ENCODE peak calls at places on chromosomes 12 and 14, in seven cellular contexts. A, E, F, S, Q, Z and U are unnamed samples. For H3K9me3, the result is how much of the 10 kb centered on the place peaks cover.

GRCh38 chr12:84497819-84498218 is 414.8 kb downstream of the SLC6A15 start:
- DNase-seq in Z (peak), A (no peak), F (no peak), S (no peak), E (no peak), Q (no peak), U (peak)

GRCh38 chr12:34400423-34400881 is 378.2 kb downstream of the ALG10 start:
- DNase-seq in F (peak), Q (no peak), E (no peak), A (no peak), Z (no peak), S (peak), U (no peak)

GRCh38 chr12:98591209-98591608 is 2.3 kb upstream of the SLC25A3 start:
- DNase-seq in A (peak), Q (no peak), E (no peak), F (no peak), Z (no peak), S (no peak), U (no peak)

GRCh38 chr14:33602396-33602795 is 348.5 kb downstream of the EGLN3 start:
- DNase-seq in S (no peak), F (no peak), Q (no peak), E (no peak), Z (no peak), A (no peak), U (no peak)

GRCh38 chr12:27998170-27999110 is 25.9 kb upstream of the PTHLH start:
- DNase-seq in Q (no peak), E (no peak), F (no peak), A (no peak), Z (peak), S (no peak), U (no peak)

GRCh38 chr12:14273911-14274306 is 91.6 kb upstream of the ATF7IP start:
- DNase-seq in E (no peak), Q (no peak), Z (no peak), S (no peak), F (no peak), A (peak), U (no peak)

GRCh38 chr12:122981036-122981471 is 573 bp downstream of the ARL6IP4 start:
- DNase-seq in E (no peak), F (no peak), A (no peak), Q (no peak), S (no peak), Z (no peak), U (peak)

GRCh38 chr12:132359551-132359950 is 30.2 kb upstream of the GALNT9 start:
- DNase-seq in S (no peak), F (peak), E (no peak), Q (no peak), Z (no peak), A (no peak), U (no peak)

GRCh38 chr12:1313906-1314305 is 280.5 kb downstream of the FBXL14 start:
- DNase-seq in F (no peak), A (no peak), Z (no peak), S (no peak), Q (no peak), E (no peak), U (no peak)

GRCh38 chr14:23023500-23024152 is 11.1 kb downstream of the PSMB5 start:
- DNase-seq in E (no peak), Q (no peak), S (no peak), A (no peak), F (no peak), Z (no peak), U (no peak)

GRCh38 chr12:80443974-80444666 is at the start of gene PTPRQ:
- DNase-seq in Q (no peak), F (no peak), E (no peak), S (no peak), Z (peak), A (peak), U (no peak)

GRCh38 chr14:68293404-68293803 is 473.8 kb downstream of the RAD51B start:
- DNase-seq in S (no peak), Z (no peak), F (peak), Q (no peak), A (no peak), E (no peak), U (no peak)

GRCh38 chr12:100795193-100796179 is 910 bp downstream of the ANO4 start:
- DNase-seq in S (no peak), A (no peak), F (no peak), Z (no peak), E (no peak), Q (no peak), U (no peak)

GRCh38 chr12:76266797-76267196 is 81.4 kb downstream of the BBS10 start:
- DNase-seq in S (no peak), E (no peak), A (peak), Q (no peak), F (no peak), Z (peak), U (no peak)

GRCh38 chr14:21095430-21096205 is 2.8 kb downstream of the ZNF219 start:
- DNase-seq in Q (no peak), Z (no peak), A (peak), E (no peak), F (no peak), S (no peak), U (peak)

GRCh38 chr12:88816201-88816600 is 235.9 kb upstream of the KITLG start:
- DNase-seq in F (no peak), E (no peak), A (peak), Q (no peak), S (no peak), Z (no peak), U (no peak)

GRCh38 chr14:85602366-85602765 is 72.4 kb downstream of the FLRT2 start:
- DNase-seq in F (no peak), Z (no peak), Q (no peak), S (no peak), E (no peak), A (no peak), U (no peak)

GRCh38 chr12:88509851-88510250 is 70.4 kb downstream of the KITLG start:
- DNase-seq in S (no peak), F (no peak), A (no peak), Z (no peak), Q (no peak), E (no peak), U (no peak)

GRCh38 chr12:74541074-74541473 is 3.4 kb downstream of the ATXN7L3B start:
- DNase-seq in Z (no peak), Q (no peak), A (no peak), F (no peak), S (peak), E (no peak), U (no peak)

GRCh38 chr14:45261209-45261608 is 8.2 kb upstream of the MIS18BP1 start:
- DNase-seq in S (no peak), Q (no peak), E (no peak), A (peak), Z (no peak), F (no peak), U (no peak)

GRCh38 chr12:66900616-66901015 is 221.7 kb upstream of the GRIP1 start:
- DNase-seq in Z (no peak), Q (no peak), E (no peak), A (no peak), F (no peak), S (no peak), U (no peak)

GRCh38 chr12:66763453-66763852 is 84.6 kb upstream of the GRIP1 start:
- DNase-seq in Z (no peak), S (no peak), Q (no peak), A (no peak), F (no peak), E (no peak), U (no peak)

GRCh38 chr12:6934110-6934509 is 6.4 kb downstream of the ATN1 start:
- DNase-seq in F (no peak), Z (no peak), E (no peak), Q (no peak), A (peak), S (no peak), U (no peak)

GRCh38 chr12:114903394-114903748 is 219.4 kb upstream of the TBX3 start:
- DNase-seq in E (no peak), Q (no peak), Z (no peak), S (no peak), A (peak), F (no peak), U (no peak)

GRCh38 chr12:114430306-114430705 is 24.4 kb upstream of the TBX5 start:
- DNase-seq in Q (no peak), F (no peak), A (peak), S (no peak), Z (no peak), E (no peak), U (no peak)

GRCh38 chr12:109449845-109450532 is 27.1 kb downstream of the KCTD10 start:
- DNase-seq in Q (no peak), E (no peak), S (peak), F (no peak), A (no peak), Z (peak), U (no peak)

GRCh38 chr12:103728323-103728722 is 112.7 kb downstream of the NT5DC3 start:
- DNase-seq in Z (no peak), F (no peak), A (peak), Q (no peak), S (no peak), E (no peak), U (no peak)

GRCh38 chr12:85639834-85640233 is 196.4 kb downstream of the RASSF9 start:
- DNase-seq in A (no peak), Q (no peak), E (no peak), Z (no peak), F (no peak), S (no peak), U (no peak)

GRCh38 chr12:47988073-47989022 is 15.9 kb downstream of the COL2A1 start:
- DNase-seq in E (no peak), S (no peak), Q (peak), F (peak), Z (no peak), A (peak), U (peak)

GRCh38 chr12:47802312-47802711 is 17.4 kb downstream of the HDAC7 start:
- DNase-seq in F (no peak), A (no peak), S (no peak), E (no peak), Q (no peak), Z (no peak), U (peak)

GRCh38 chr14:71320734-71321555 is 413.7 kb downstream of the PCNX1 start:
- DNase-seq in F (peak), S (peak), Z (peak), E (no peak), A (peak), Q (peak), U (peak)

GRCh38 chr14:84272290-84272721 is 1257.6 kb upstream of the FLRT2 start:
- DNase-seq in A (peak), Z (no peak), Q (no peak), E (no peak), S (no peak), F (no peak), U (no peak)
- H3K9me3 ChIP-seq in A (under half), Z (under half), Q (under half), E (under half), S (under half), F (under half), U (under half)

DNA sequence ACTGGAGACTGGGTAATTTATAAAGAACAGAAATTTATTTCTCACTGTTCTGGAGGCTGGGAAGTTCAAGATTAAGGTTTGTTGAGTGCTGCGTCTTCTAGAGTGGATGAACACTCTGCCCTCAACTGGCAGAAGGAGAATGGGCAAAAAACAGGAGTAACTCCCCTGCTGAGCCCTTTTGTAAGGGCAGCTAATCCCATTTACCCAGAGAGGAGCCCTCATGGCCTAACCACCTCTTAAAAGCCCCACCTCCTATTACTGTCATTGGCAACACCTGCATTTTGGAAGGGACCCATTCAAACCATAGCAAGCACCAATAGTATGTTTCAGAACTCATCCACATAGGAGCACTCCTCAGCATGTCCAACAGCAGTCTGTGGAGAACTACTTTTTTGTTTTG is 47.4 kb downstream of the BORCS5 start:
- DNase-seq in A (no peak), Z (peak), F (no peak), E (no peak), S (no peak), Q (no peak), U (peak)
- H3K9me3 ChIP-seq in A (under half), Z (under half), F (under half), E (under half), S (under half), Q (under half), U (under half)

GRCh38 chr14:101350710-101351109 is 210.6 kb upstream of the DIO3 start:
- DNase-seq in Q (no peak), A (no peak), S (no peak), E (no peak), F (no peak), Z (no peak), U (no peak)

GRCh38 chr14:101353422-101353821 is 207.9 kb upstream of the DIO3 start:
- DNase-seq in A (no peak), E (no peak), Z (no peak), F (no peak), S (no peak), Q (no peak), U (no peak)

GRCh38 chr14:101352567-101352966 is 208.7 kb upstream of the DIO3 start:
- DNase-seq in Q (no peak), S (no peak), E (no peak), F (peak), A (no peak), Z (no peak), U (no peak)

GRCh38 chr14:101351146-101351545 is 210.1 kb upstream of the DIO3 start:
- DNase-seq in Q (no peak), F (no peak), E (no peak), S (no peak), A (no peak), Z (no peak), U (no peak)

DNA sequence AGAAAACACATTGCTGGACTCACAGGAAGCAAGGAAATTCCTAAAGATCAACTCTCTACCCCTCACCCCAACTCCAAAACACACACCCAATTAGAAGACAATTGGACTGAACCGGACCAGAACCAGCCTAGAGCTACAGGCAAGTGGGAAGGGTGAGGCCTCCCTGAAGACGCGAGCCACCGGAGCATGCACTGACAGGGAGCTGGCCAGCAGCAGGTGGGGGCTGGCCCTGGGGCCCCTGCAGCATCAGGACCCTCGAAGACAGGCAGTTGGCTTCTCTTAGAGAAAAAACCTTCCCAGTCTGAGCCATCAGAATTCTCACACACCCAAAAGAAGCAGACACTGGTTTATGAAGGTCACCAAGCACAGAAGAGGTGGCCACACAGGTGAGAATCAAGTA is 209.5 kb upstream of the DIO3 start:
- DNase-seq in E (no peak), S (no peak), Z (no peak), Q (no peak), A (no peak), F (no peak), U (no peak)
- H3K9me3 ChIP-seq in E (under half), S (under half), Z (under half), Q (under half), A (under half), F (under half), U (under half)

DNA sequence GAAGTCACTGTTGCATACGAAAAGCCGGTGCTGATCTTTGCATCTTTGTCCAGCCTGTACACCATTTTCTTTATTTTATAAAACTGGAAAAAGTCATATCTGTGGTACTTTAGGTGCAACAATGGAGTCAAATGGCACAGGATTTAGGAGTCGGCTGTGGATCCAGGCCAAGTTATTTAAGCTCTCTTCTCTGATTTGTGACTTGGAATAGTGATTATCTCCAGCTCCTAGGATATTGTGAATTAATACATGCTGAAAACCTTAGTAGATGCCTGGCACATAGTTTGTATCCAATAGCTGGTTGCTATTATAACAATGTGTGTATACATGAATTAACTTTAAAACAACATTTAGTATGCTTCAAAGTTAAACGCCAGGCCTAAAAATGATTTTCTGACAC is 6.2 kb upstream of the CCER1 start:
- DNase-seq in E (no peak), F (no peak), S (no peak), A (no peak), Q (no peak), Z (no peak), U (no peak)
- H3K9me3 ChIP-seq in E (under half), F (under half), S (under half), A (under half), Q (under half), Z (under half), U (under half)